ENCODE peak calls at places on chromosomes 12 and 14, in seven cellular contexts. O, U, B, R, W, I and T are unnamed samples.

GRCh38 chr14:57382283-57382682 is 8.1 kb upstream of the NAA30 start:
- DNase-seq in B (no peak), I (no peak), O (peak; percentile 46), U (peak; percentile 80), R (peak; percentile 72), W (peak; percentile 88), T (no peak)

GRCh38 chr12:79194595-79194994 is 330.0 kb downstream of the SYT1 start:
- DNase-seq in B (no peak), O (no peak), U (no peak), R (no peak), I (no peak), W (no peak), T (no peak)

GRCh38 chr14:23567186-23568020 is at the start of gene AP1G2:
- DNase-seq in O (peak; percentile 43), R (peak; percentile 60), W (peak; percentile 15), U (peak; percentile 77), B (peak; percentile 83), I (peak; percentile 84), T (peak; percentile 53)

GRCh38 chr12:75816892-75817291 is 214.7 kb downstream of the PHLDA1 start:
- DNase-seq in O (peak; percentile 48), I (peak; percentile 13), R (peak; percentile 84), U (peak; percentile 94), B (no peak), W (peak; percentile 87), T (no peak)

GRCh38 chr12:62128186-62128965 is 131.8 kb upstream of the USP15 start:
- DNase-seq in U (no peak), W (no peak), R (no peak), I (no peak), O (peak; percentile 24), B (no peak), T (no peak)

GRCh38 chr14:102344485-102344884 is 18.2 kb downstream of the CINP start:
- DNase-seq in R (no peak), O (no peak), I (no peak), U (no peak), B (no peak), W (no peak), T (no peak)

GRCh38 chr12:53955036-53955775 is 503 bp downstream of the HOXC12 start:
- DNase-seq in O (no peak), B (no peak), W (no peak), I (no peak), U (no peak), R (no peak), T (no peak)

GRCh38 chr12:56836800-56837663 is 73.9 kb downstream of the HSD17B6 start:
- DNase-seq in R (no peak), B (peak; percentile 27), U (peak; percentile 93), W (peak; percentile 82), O (peak; percentile 80), I (peak; percentile 13), T (no peak)

GRCh38 chr12:26831959-26832816 is 806 bp downstream of the ITPR2 start:
- DNase-seq in O (peak; percentile 12), W (peak; percentile 75), U (peak; percentile 83), R (peak; percentile 65), I (peak; percentile 69), B (peak; percentile 72), T (peak; percentile 40)

GRCh38 chr12:54173066-54173726 is 15.6 kb downstream of the SMUG1 start:
- DNase-seq in O (no peak), U (peak; percentile 33), B (peak; percentile 20), R (no peak), W (no peak), I (peak; percentile 9), T (peak; percentile 22)

GRCh38 chr14:73825551-73826188 is 26.0 kb upstream of the PTGR2 start:
- DNase-seq in U (peak; percentile 75), I (peak; percentile 64), R (peak; percentile 85), W (peak; percentile 72), O (no peak), B (peak; percentile 64), T (peak; percentile 62)

GRCh38 chr14:87430810-87431209 is 562.2 kb downstream of the GALC start:
- DNase-seq in R (peak; percentile 3), B (no peak), I (no peak), O (peak; percentile 79), W (no peak), U (no peak), T (no peak)

GRCh38 chr14:53011053-53011462 is 60.2 kb upstream of the FERMT2 start:
- DNase-seq in W (peak; percentile 96), I (no peak), R (peak; percentile 99), O (no peak), B (no peak), U (peak; percentile 96), T (no peak)

GRCh38 chr12:3921142-3921520 is 47.9 kb upstream of the PARP11 start:
- DNase-seq in O (no peak), W (no peak), B (no peak), U (no peak), R (no peak), I (no peak), T (no peak)

GRCh38 chr12:51124504-51124903 is 41.1 kb upstream of the CSRNP2 start:
- DNase-seq in U (no peak), W (no peak), O (no peak), R (no peak), I (no peak), B (no peak), T (no peak)

GRCh38 chr12:25388216-25388615 is 137.5 kb upstream of the KRAS start:
- DNase-seq in I (peak; percentile 32), U (peak; percentile 71), R (no peak), W (peak; percentile 8), B (no peak), O (no peak), T (no peak)

GRCh38 chr14:45140661-45141187 is 5.0 kb downstream of the FANCM start:
- DNase-seq in U (peak; percentile 5), R (no peak), B (no peak), O (no peak), W (no peak), I (no peak), T (no peak)

GRCh38 chr12:52204095-52204930 is 12.5 kb upstream of the KRT80 start:
- DNase-seq in W (peak; percentile 49), B (no peak), U (no peak), R (no peak), O (no peak), I (no peak), T (no peak)

GRCh38 chr12:132053338-132054330 is 90.5 kb downstream of the DDX51 start:
- DNase-seq in W (no peak), O (no peak), B (no peak), I (no peak), R (no peak), U (no peak), T (no peak)

GRCh38 chr12:132408626-132409494 is 79.5 kb upstream of the GALNT9 start:
- DNase-seq in B (no peak), I (no peak), O (no peak), U (no peak), R (no peak), W (no peak), T (no peak)

GRCh38 chr12:131511391-131511802 is 199.5 kb upstream of the SFSWAP start:
- DNase-seq in B (peak; percentile 63), I (peak; percentile 44), R (no peak), W (no peak), O (peak; percentile 58), U (peak; percentile 54), T (no peak)

GRCh38 chr12:46783881-46784280 is 41.9 kb downstream of the SLC38A4 start:
- DNase-seq in O (no peak), R (no peak), W (no peak), U (no peak), B (no peak), I (no peak), T (no peak)

GRCh38 chr12:107497231-107497630 is 188.4 kb upstream of the PWP1 start:
- DNase-seq in B (no peak), W (no peak), I (no peak), O (no peak), R (no peak), U (no peak), T (no peak)

GRCh38 chr12:116194935-116195431 is 82.5 kb downstream of the MED13L start:
- DNase-seq in R (no peak), I (peak; percentile 34), B (peak; percentile 69), O (no peak), U (no peak), W (no peak), T (no peak)

GRCh38 chr12:59079029-59079428 is 158.7 kb upstream of the LRIG3 start:
- DNase-seq in R (no peak), U (no peak), O (peak; percentile 79), I (no peak), W (no peak), B (no peak), T (no peak)

GRCh38 chr12:131845121-131845520 is 16.9 kb downstream of the MMP17 start:
- DNase-seq in W (no peak), I (no peak), B (no peak), R (no peak), O (no peak), U (no peak), T (no peak)

GRCh38 chr14:102182190-102182589 is 42.5 kb downstream of the WDR20 start:
- DNase-seq in I (no peak), B (no peak), U (peak; percentile 71), O (no peak), W (peak; percentile 65), R (peak; percentile 37), T (no peak)

GRCh38 chr12:90859591-90859990 is 95.4 kb downstream of the CCER1 start:
- DNase-seq in O (no peak), I (no peak), U (no peak), R (no peak), B (no peak), W (no peak), T (no peak)

GRCh38 chr12:51972849-51973273 is 21.4 kb downstream of the ACVR1B start:
- DNase-seq in U (no peak), B (no peak), I (peak; percentile 60), O (no peak), W (no peak), R (peak; percentile 52), T (no peak)

GRCh38 chr12:103840399-103840880 is 594 bp downstream of the NT5DC3 start:
- DNase-seq in O (no peak), W (peak; percentile 13), I (peak; percentile 1), R (no peak), B (no peak), U (peak; percentile 42), T (no peak)

GRCh38 chr12:6133642-6134041 is 9.2 kb upstream of the VWF start:
- DNase-seq in I (no peak), O (no peak), R (no peak), W (no peak), U (no peak), B (no peak), T (no peak)

GRCh38 chr12:6376079-6376941 is 947 bp upstream of the SCNN1A start:
- DNase-seq in I (no peak), R (peak; percentile 73), O (no peak), U (peak; percentile 78), W (peak; percentile 10), B (no peak), T (no peak)

GRCh38 chr12:130807309-130807708 is 31.7 kb downstream of the STX2 start:
- DNase-seq in O (no peak), I (no peak), U (no peak), W (no peak), B (no peak), R (no peak), T (no peak)